ENCODE peak calls at places on chromosomes 7 and 10, in ten cellular contexts. B, S, W, T, A, X, G, R, P and M are unnamed samples.

GRCh38 chr7:137325927-137326326 is 17.6 kb downstream of the PTN start:
- DNase-seq in B (no peak), S (no peak), W (no peak), T (no peak), A (no peak), X (no peak), G (no peak), R (no peak), P (no peak), M (no peak)

GRCh38 chr10:78772486-78772885 is 296.3 kb upstream of the ZMIZ1 start:
- DNase-seq in B (no peak), S (no peak), W (no peak), T (no peak), A (no peak), X (no peak), G (no peak), R (no peak), P (no peak), M (no peak)

GRCh38 chr7:115235075-115235474 is 313.2 kb downstream of the MDFIC start:
- DNase-seq in B (no peak), S (no peak), W (no peak), T (no peak), A (no peak), X (no peak), G (no peak), R (no peak), P (no peak), M (no peak)

GRCh38 chr7:171364-171904 is 20.9 kb upstream of the FAM20C start:
- DNase-seq in B (no peak), S (no peak), W (no peak), T (no peak), A (no peak), X (no peak), G (no peak), R (no peak), P (no peak), M (no peak)

GRCh38 chr10:49024484-49024883 is 84.8 kb upstream of the LRRC18 start:
- DNase-seq in B (no peak), S (no peak), W (no peak), T (no peak), A (no peak), X (no peak), G (no peak), R (no peak), P (no peak), M (no peak)

GRCh38 chr10:73857446-73857845 is 16.9 kb downstream of the CAMK2G start:
- DNase-seq in B (no peak), S (no peak), W (no peak), T (no peak), A (no peak), X (no peak), G (no peak), R (no peak), P (no peak), M (no peak)

GRCh38 chr10:34813626-34814227 is 1.4 kb downstream of the PARD3 start:
- DNase-seq in B (no peak), S (no peak), W (peak; percentile 61), T (peak; percentile 28), A (no peak), X (no peak), G (no peak), R (peak; percentile 83), P (peak; percentile 49), M (peak; percentile 44)

GRCh38 chr7:47783456-47784240 is 164.6 kb downstream of the PKD1L1 start:
- DNase-seq in B (no peak), S (no peak), W (peak; percentile 97), T (peak; percentile 89), A (no peak), X (no peak), G (peak; percentile 85), R (peak; percentile 96), P (no peak), M (peak; percentile 95)

GRCh38 chr7:159031135-159031701 is 113.4 kb downstream of the VIPR2 start:
- DNase-seq in B (no peak), S (no peak), W (no peak), T (no peak), A (no peak), X (peak; percentile 53), G (no peak), R (no peak), P (peak; percentile 26), M (no peak)

GRCh38 chr10:99888623-99889022 is 106.2 kb downstream of the ABCC2 start:
- DNase-seq in B (no peak), S (no peak), W (peak; percentile 66), T (no peak), A (no peak), X (no peak), G (no peak), R (peak; percentile 59), P (no peak), M (peak; percentile 41)

GRCh38 chr7:16891338-16891737 is 9.6 kb upstream of the AGR3 start:
- DNase-seq in B (peak; percentile 2), S (no peak), W (peak; percentile 72), T (peak; percentile 81), A (no peak), X (no peak), G (peak; percentile 22), R (peak; percentile 71), P (peak; percentile 37), M (peak; percentile 79)

GRCh38 chr7:29375641-29376562 is 181.3 kb downstream of the CHN2 start:
- DNase-seq in B (no peak), S (no peak), W (no peak), T (peak; percentile 96), A (no peak), X (no peak), G (peak; percentile 24), R (no peak), P (no peak), M (peak; percentile 7)

GRCh38 chr7:50101873-50102272 is 8.8 kb upstream of the ZPBP start:
- DNase-seq in B (no peak), S (no peak), W (no peak), T (no peak), A (no peak), X (no peak), G (no peak), R (no peak), P (no peak), M (no peak)

GRCh38 chr10:132044803-132045202 is 20.9 kb upstream of the JAKMIP3 start:
- DNase-seq in B (no peak), S (no peak), W (no peak), T (no peak), A (no peak), X (no peak), G (no peak), R (no peak), P (no peak), M (no peak)

GRCh38 chr10:99520040-99520803 is 12.5 kb upstream of the NKX2-3 start:
- DNase-seq in B (no peak), S (no peak), W (no peak), T (no peak), A (no peak), X (no peak), G (no peak), R (no peak), P (no peak), M (no peak)

GRCh38 chr7:151494569-151495284 is 25.0 kb downstream of the RHEB start:
- DNase-seq in B (no peak), S (no peak), W (no peak), T (no peak), A (no peak), X (no peak), G (no peak), R (no peak), P (no peak), M (no peak)

GRCh38 chr10:122974543-122975064 is 5.6 kb upstream of the PSTK start:
- DNase-seq in B (no peak), S (no peak), W (no peak), T (no peak), A (no peak), X (no peak), G (no peak), R (no peak), P (no peak), M (no peak)

GRCh38 chr10:49109669-49110335 is 5.5 kb downstream of the VSTM4 start:
- DNase-seq in B (no peak), S (no peak), W (peak; percentile 7), T (no peak), A (no peak), X (peak; percentile 51), G (no peak), R (no peak), P (no peak), M (peak; percentile 98)

GRCh38 chr10:60611291-60611747 is 167.0 kb upstream of the CDK1 start:
- DNase-seq in B (no peak), S (no peak), W (peak; percentile 88), T (peak; percentile 27), A (peak; percentile 2), X (no peak), G (peak; percentile 14), R (peak; percentile 80), P (no peak), M (peak; percentile 41)